ENCODE peak calls at places on chromosomes 13 and 19, in six cellular contexts. V is mucosa of descending colon, L is right lobe of liver, E is stomach, M is AG04450, C is Peyer's patch. G is an unnamed sample.
A peak's percentile ranks its signal among the peaks of the same experiment; 100 is the strongest.

GRCh38 chr13:76937416-76937815 is 10.9 kb upstream of the ACOD1 start:
- DNase-seq in V (no peak), L (no peak), E (no peak), M (peak; percentile 88), C (no peak), G (no peak)

GRCh38 chr13:33931397-33931987 is 113.5 kb downstream of the RFC3 start:
- DNase-seq in V (no peak), L (no peak), E (no peak), M (no peak), C (no peak), G (no peak)

GRCh38 chr13:31200636-31200970 is 828 bp downstream of the B3GLCT start:
- DNase-seq in V (peak; percentile 78), L (peak; percentile 77), E (peak; percentile 50), M (no peak), C (peak; percentile 79), G (no peak)

GRCh38 chr19:19540707-19541515 is 2.8 kb downstream of the CILP2 start:
- DNase-seq in V (peak; percentile 72), L (peak; percentile 53), E (peak; percentile 68), M (no peak), C (peak; percentile 60), G (peak; percentile 55)

GRCh38 chr13:72757792-72758535 is 23.7 kb downstream of the DIS3 start:
- DNase-seq in V (no peak), L (no peak), E (no peak), M (no peak), C (no peak), G (no peak)

GRCh38 chr19:38679839-38680238 is 32.4 kb downstream of the ACTN4 start:
- DNase-seq in V (no peak), L (no peak), E (no peak), M (no peak), C (no peak), G (no peak)

GRCh38 chr19:18251587-18252369 is 22.5 kb downstream of the IQCN start:
- DNase-seq in V (peak; percentile 82), L (peak; percentile 69), E (peak; percentile 86), M (peak; percentile 20), C (peak; percentile 82), G (peak; percentile 75)

GRCh38 chr13:59043016-59043415 is 1120.7 kb downstream of the DIAPH3 start:
- DNase-seq in V (no peak), L (no peak), E (no peak), M (no peak), C (no peak), G (no peak)

GRCh38 chr13:33150146-33150545 is 133.9 kb downstream of the KL start:
- DNase-seq in V (no peak), L (no peak), E (no peak), M (no peak), C (no peak), G (no peak)

GRCh38 chr13:106649495-106649894 is 81.6 kb upstream of the ARGLU1 start:
- DNase-seq in V (peak; percentile 58), L (no peak), E (peak; percentile 72), M (no peak), C (no peak), G (no peak)

GRCh38 chr13:113658836-113659235 is 838 bp upstream of the ATP4B start:
- DNase-seq in V (peak; percentile 18), L (peak; percentile 32), E (peak; percentile 23), M (no peak), C (peak; percentile 33), G (peak; percentile 6)

GRCh38 chr13:113659337-113659736 is 1.3 kb upstream of the ATP4B start:
- DNase-seq in V (no peak), L (no peak), E (no peak), M (no peak), C (no peak), G (no peak)

GRCh38 chr13:113660066-113660465 is 2.1 kb upstream of the ATP4B start:
- DNase-seq in V (no peak), L (peak; percentile 22), E (peak; percentile 25), M (no peak), C (peak; percentile 4), G (no peak)

GRCh38 chr13:113656831-113657671 is 947 bp downstream of the ATP4B start:
- DNase-seq in V (peak; percentile 52), L (peak; percentile 51), E (peak; percentile 25), M (no peak), C (peak; percentile 46), G (peak; percentile 9)

GRCh38 chr13:113657851-113658741 is at the start of gene ATP4B:
- DNase-seq in V (peak; percentile 23), L (peak; percentile 45), E (peak; percentile 72), M (no peak), C (peak; percentile 33), G (no peak)
- TF ChIP-seq CTCF in V (no peak), L (no peak), E (no peak), M (no peak), C (no peak), G (no peak)

DNA sequence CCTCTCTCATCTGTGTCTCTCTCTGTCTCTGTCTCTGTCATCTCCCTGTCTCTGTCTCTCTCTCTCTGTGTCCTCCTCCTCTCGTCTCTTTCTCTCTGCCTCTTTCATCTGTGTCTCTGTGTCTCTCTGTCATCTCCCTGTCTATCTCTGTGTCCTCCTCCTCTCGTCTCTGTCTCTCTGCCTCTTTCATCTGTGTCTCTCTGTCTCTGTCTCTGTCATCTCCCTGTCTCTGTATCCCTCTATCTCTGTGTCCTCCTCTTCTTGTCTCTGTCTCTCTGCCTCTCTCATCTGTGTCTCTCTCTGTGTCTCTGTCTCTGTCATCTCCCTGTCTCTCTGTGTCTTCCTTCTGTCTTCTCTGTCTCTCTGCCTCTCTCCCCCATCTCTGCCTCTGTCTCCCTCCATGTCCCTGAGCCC is 551 bp upstream of the EBI3 start:
- DNase-seq in V (no peak), L (no peak), E (no peak), M (no peak), C (no peak), G (no peak)
- TF ChIP-seq CTCF in V (no peak), L (no peak), E (no peak), M (no peak), C (no peak), G (no peak)

GRCh38 chr13:37075164-37075563 is 15.7 kb upstream of the SUPT20H start:
- DNase-seq in V (no peak), L (no peak), E (no peak), M (no peak), C (no peak), G (no peak)

GRCh38 chr13:37072024-37072423 is 12.5 kb upstream of the SUPT20H start:
- DNase-seq in V (no peak), L (no peak), E (no peak), M (no peak), C (no peak), G (no peak)

GRCh38 chr13:37070956-37071355 is 11.5 kb upstream of the SUPT20H start:
- DNase-seq in V (no peak), L (no peak), E (no peak), M (no peak), C (no peak), G (no peak)

GRCh38 chr13:37076818-37077217 is 17.3 kb upstream of the SUPT20H start:
- DNase-seq in V (no peak), L (no peak), E (no peak), M (no peak), C (no peak), G (no peak)

GRCh38 chr13:37074703-37075102 is 15.2 kb upstream of the SUPT20H start:
- DNase-seq in V (no peak), L (no peak), E (no peak), M (no peak), C (no peak), G (no peak)
- TF ChIP-seq CTCF in V (no peak), L (peak; percentile 48), E (peak; percentile 36), M (peak; percentile 42), C (peak; percentile 40), G (no peak)

GRCh38 chr13:111342716-111343115 is 22.3 kb downstream of the TEX29 start:
- DNase-seq in V (no peak), L (no peak), E (no peak), M (no peak), C (no peak), G (no peak)

GRCh38 chr13:111343186-111343805 is 22.9 kb downstream of the TEX29 start:
- DNase-seq in V (no peak), L (no peak), E (no peak), M (no peak), C (no peak), G (no peak)

GRCh38 chr13:111345682-111346081 is 25.2 kb downstream of the TEX29 start:
- DNase-seq in V (no peak), L (no peak), E (no peak), M (no peak), C (no peak), G (no peak)

GRCh38 chr13:111346281-111346680 is 25.8 kb downstream of the TEX29 start:
- DNase-seq in V (no peak), L (no peak), E (no peak), M (no peak), C (no peak), G (no peak)

DNA sequence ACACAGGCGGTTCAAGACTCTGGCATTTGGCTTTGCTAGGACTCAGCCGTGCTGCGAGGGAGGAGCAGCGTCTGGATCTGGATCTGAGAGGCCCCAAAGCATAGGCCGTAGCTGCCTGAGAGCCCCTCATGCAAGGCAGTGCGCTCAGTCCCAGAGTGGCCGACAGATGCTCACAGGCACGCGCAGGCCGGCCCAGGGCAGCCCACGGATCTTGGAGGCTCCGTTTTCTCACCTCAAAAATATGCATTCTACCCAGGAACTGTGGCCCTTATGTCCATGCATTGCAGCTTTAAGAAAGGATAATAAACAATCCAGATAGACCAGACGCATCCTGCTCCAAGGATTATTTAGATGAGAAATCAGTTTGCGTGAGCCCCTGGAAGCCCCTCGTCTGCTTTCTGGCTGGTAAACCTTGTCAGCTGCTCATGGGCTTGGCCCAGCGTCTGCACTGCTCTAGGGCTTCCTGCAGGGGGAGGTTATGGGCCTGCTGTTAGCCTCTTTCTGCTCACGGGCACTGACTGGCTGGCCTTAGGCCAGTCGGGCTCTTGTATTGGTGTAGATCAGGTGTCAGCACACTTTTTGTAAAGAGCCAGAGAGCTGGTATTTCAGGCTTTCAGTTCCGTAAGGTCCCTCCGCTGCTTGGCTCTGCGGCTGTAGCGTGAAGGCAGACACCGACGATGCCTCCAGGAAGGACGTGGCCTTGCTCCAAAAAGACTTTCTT is 24.2 kb downstream of the TEX29 start:
- DNase-seq in V (no peak), L (no peak), E (peak; percentile 63), M (peak; percentile 93), C (no peak), G (no peak)
- TF ChIP-seq CTCF in V (no peak), L (no peak), E (peak; percentile 33), M (peak; percentile 80), C (no peak), G (no peak)

GRCh38 chr13:114015111-114015551 is 41.3 kb upstream of the C13orf46 start:
- DNase-seq in V (peak; percentile 73), L (no peak), E (peak; percentile 58), M (no peak), C (no peak), G (no peak)
- TF ChIP-seq CTCF in V (no peak), L (no peak), E (no peak), M (no peak), C (peak; percentile 14), G (no peak)

G was measured in activated B cell treated with CpG ODN at 0.5 μM for 24 hours.